ENCODE peak calls at places on chromosome 16, in nine cellular contexts. One of them, this sample, is unnamed.

GRCh38 chr16:88329726-88330700 is 52.7 kb upstream of the ZNF469 start:
- DNase-seq in ascending aorta: no peak
- DNase-seq in skeletal muscle cell: no peak
- DNase-seq in uterus: no peak
- DNase-seq in A549: no peak
- DNase-seq in effector memory CD4-positive, alpha-beta T cell: no peak
- DNase-seq in GM23248: no peak
- DNase-seq in Peyer's patch: no peak
- DNase-seq in pancreas: no peak
- DNase-seq in this sample: no peak

GRCh38 chr16:89052191-89052787 is 41.4 kb upstream of the ACSF3 start:
- DNase-seq in ascending aorta: no peak
- DNase-seq in effector memory CD4-positive, alpha-beta T cell: no peak
- DNase-seq in skeletal muscle cell: no peak
- DNase-seq in uterus: no peak
- DNase-seq in Peyer's patch: no peak
- DNase-seq in A549: no peak
- DNase-seq in GM23248: peak
- DNase-seq in pancreas: no peak
- DNase-seq in this sample: no peak

GRCh38 chr16:67240506-67240905 is 6.8 kb downstream of the FHOD1 start:
- DNase-seq in ascending aorta: no peak
- DNase-seq in effector memory CD4-positive, alpha-beta T cell: no peak
- DNase-seq in pancreas: no peak
- DNase-seq in Peyer's patch: no peak
- DNase-seq in A549: no peak
- DNase-seq in uterus: no peak
- DNase-seq in GM23248: peak
- DNase-seq in skeletal muscle cell: no peak
- DNase-seq in this sample: no peak

GRCh38 chr16:48332978-48333377 is 52.2 kb downstream of the SIAH1 start:
- DNase-seq in pancreas: no peak
- DNase-seq in uterus: no peak
- DNase-seq in A549: no peak
- DNase-seq in GM23248: no peak
- DNase-seq in Peyer's patch: no peak
- DNase-seq in effector memory CD4-positive, alpha-beta T cell: no peak
- DNase-seq in skeletal muscle cell: no peak
- DNase-seq in ascending aorta: no peak
- DNase-seq in this sample: no peak

GRCh38 chr16:49594706-49595534 is 221.3 kb downstream of the C16orf78 start:
- DNase-seq in Peyer's patch: no peak
- DNase-seq in A549: no peak
- DNase-seq in uterus: peak
- DNase-seq in GM23248: no peak
- DNase-seq in skeletal muscle cell: no peak
- DNase-seq in pancreas: no peak
- DNase-seq in effector memory CD4-positive, alpha-beta T cell: no peak
- DNase-seq in ascending aorta: peak
- DNase-seq in this sample: no peak

GRCh38 chr16:28879261-28879840 is 1.1 kb downstream of the ATP2A1 start:
- DNase-seq in GM23248: no peak
- DNase-seq in pancreas: no peak
- DNase-seq in Peyer's patch: no peak
- DNase-seq in uterus: no peak
- DNase-seq in A549: no peak
- DNase-seq in skeletal muscle cell: no peak
- DNase-seq in ascending aorta: no peak
- DNase-seq in effector memory CD4-positive, alpha-beta T cell: no peak
- DNase-seq in this sample: peak

GRCh38 chr16:89246903-89247733 is 29.6 kb downstream of the ZNF778 start:
- DNase-seq in A549: peak
- DNase-seq in Peyer's patch: peak
- DNase-seq in ascending aorta: peak
- DNase-seq in effector memory CD4-positive, alpha-beta T cell: peak
- DNase-seq in GM23248: peak
- DNase-seq in skeletal muscle cell: peak
- DNase-seq in uterus: peak
- DNase-seq in pancreas: peak
- DNase-seq in this sample: peak

GRCh38 chr16:4376126-4376819 is 4.6 kb downstream of the VASN start:
- DNase-seq in Peyer's patch: peak
- DNase-seq in A549: no peak
- DNase-seq in effector memory CD4-positive, alpha-beta T cell: no peak
- DNase-seq in uterus: peak
- DNase-seq in pancreas: peak
- DNase-seq in skeletal muscle cell: peak
- DNase-seq in GM23248: peak
- DNase-seq in ascending aorta: peak
- DNase-seq in this sample: no peak

GRCh38 chr16:86707581-86707980 is 129.2 kb downstream of the FOXL1 start:
- DNase-seq in GM23248: no peak
- DNase-seq in Peyer's patch: no peak
- DNase-seq in ascending aorta: no peak
- DNase-seq in effector memory CD4-positive, alpha-beta T cell: no peak
- DNase-seq in skeletal muscle cell: no peak
- DNase-seq in uterus: no peak
- DNase-seq in pancreas: no peak
- DNase-seq in A549: no peak
- DNase-seq in this sample: no peak

GRCh38 chr16:79592150-79592549 is 8.4 kb downstream of the MAF start:
- DNase-seq in pancreas: no peak
- DNase-seq in GM23248: no peak
- DNase-seq in skeletal muscle cell: no peak
- DNase-seq in uterus: no peak
- DNase-seq in Peyer's patch: no peak
- DNase-seq in ascending aorta: no peak
- DNase-seq in A549: no peak
- DNase-seq in effector memory CD4-positive, alpha-beta T cell: no peak
- DNase-seq in this sample: no peak

GRCh38 chr16:79593754-79594153 is 6.8 kb downstream of the MAF start:
- DNase-seq in skeletal muscle cell: no peak
- DNase-seq in GM23248: no peak
- DNase-seq in effector memory CD4-positive, alpha-beta T cell: no peak
- DNase-seq in Peyer's patch: no peak
- DNase-seq in A549: no peak
- DNase-seq in uterus: no peak
- DNase-seq in pancreas: no peak
- DNase-seq in ascending aorta: no peak
- DNase-seq in this sample: no peak

GRCh38 chr16:79587897-79588296 is 12.6 kb downstream of the MAF start:
- DNase-seq in GM23248: no peak
- DNase-seq in uterus: no peak
- DNase-seq in Peyer's patch: no peak
- DNase-seq in effector memory CD4-positive, alpha-beta T cell: no peak
- DNase-seq in skeletal muscle cell: no peak
- DNase-seq in pancreas: no peak
- DNase-seq in A549: no peak
- DNase-seq in ascending aorta: no peak
- DNase-seq in this sample: no peak

GRCh38 chr16:79593074-79593531 is 7.4 kb downstream of the MAF start:
- DNase-seq in pancreas: no peak
- DNase-seq in GM23248: no peak
- DNase-seq in Peyer's patch: peak
- DNase-seq in ascending aorta: no peak
- DNase-seq in effector memory CD4-positive, alpha-beta T cell: no peak
- DNase-seq in skeletal muscle cell: no peak
- DNase-seq in uterus: no peak
- DNase-seq in A549: no peak
- DNase-seq in this sample: no peak

GRCh38 chr16:79589495-79590134 is 10.9 kb downstream of the MAF start:
- DNase-seq in uterus: peak
- DNase-seq in A549: no peak
- DNase-seq in GM23248: no peak
- DNase-seq in pancreas: no peak
- DNase-seq in Peyer's patch: no peak
- DNase-seq in effector memory CD4-positive, alpha-beta T cell: no peak
- DNase-seq in skeletal muscle cell: no peak
- DNase-seq in ascending aorta: no peak
- DNase-seq in this sample: no peak
- H3K4me3 ChIP-seq in uterus: peak
- H3K4me3 ChIP-seq in A549: no peak
- H3K4me3 ChIP-seq in GM23248: no peak
- H3K4me3 ChIP-seq in pancreas: no peak
- H3K4me3 ChIP-seq in Peyer's patch: peak
- H3K4me3 ChIP-seq in effector memory CD4-positive, alpha-beta T cell: peak
- H3K4me3 ChIP-seq in skeletal muscle cell: no peak
- H3K4me3 ChIP-seq in ascending aorta: peak
- H3K4me3 ChIP-seq in this sample: peak

GRCh38 chr16:10938321-10938720 is 3.9 kb downstream of the DEXI start:
- DNase-seq in GM23248: peak
- DNase-seq in effector memory CD4-positive, alpha-beta T cell: no peak
- DNase-seq in skeletal muscle cell: no peak
- DNase-seq in A549: no peak
- DNase-seq in pancreas: no peak
- DNase-seq in uterus: no peak
- DNase-seq in ascending aorta: no peak
- DNase-seq in Peyer's patch: peak
- DNase-seq in this sample: no peak

GRCh38 chr16:10938844-10939648 is 3.2 kb downstream of the DEXI start:
- DNase-seq in effector memory CD4-positive, alpha-beta T cell: no peak
- DNase-seq in skeletal muscle cell: no peak
- DNase-seq in uterus: no peak
- DNase-seq in pancreas: no peak
- DNase-seq in GM23248: no peak
- DNase-seq in ascending aorta: no peak
- DNase-seq in A549: no peak
- DNase-seq in Peyer's patch: peak
- DNase-seq in this sample: no peak

GRCh38 chr16:10935491-10935890 is 6.8 kb downstream of the DEXI start:
- DNase-seq in effector memory CD4-positive, alpha-beta T cell: no peak
- DNase-seq in pancreas: no peak
- DNase-seq in A549: no peak
- DNase-seq in GM23248: no peak
- DNase-seq in ascending aorta: no peak
- DNase-seq in skeletal muscle cell: no peak
- DNase-seq in uterus: no peak
- DNase-seq in Peyer's patch: no peak
- DNase-seq in this sample: no peak

GRCh38 chr16:10936585-10936984 is 5.7 kb downstream of the DEXI start:
- DNase-seq in Peyer's patch: no peak
- DNase-seq in pancreas: no peak
- DNase-seq in A549: no peak
- DNase-seq in GM23248: no peak
- DNase-seq in uterus: no peak
- DNase-seq in skeletal muscle cell: no peak
- DNase-seq in ascending aorta: no peak
- DNase-seq in effector memory CD4-positive, alpha-beta T cell: no peak
- DNase-seq in this sample: no peak

DNA sequence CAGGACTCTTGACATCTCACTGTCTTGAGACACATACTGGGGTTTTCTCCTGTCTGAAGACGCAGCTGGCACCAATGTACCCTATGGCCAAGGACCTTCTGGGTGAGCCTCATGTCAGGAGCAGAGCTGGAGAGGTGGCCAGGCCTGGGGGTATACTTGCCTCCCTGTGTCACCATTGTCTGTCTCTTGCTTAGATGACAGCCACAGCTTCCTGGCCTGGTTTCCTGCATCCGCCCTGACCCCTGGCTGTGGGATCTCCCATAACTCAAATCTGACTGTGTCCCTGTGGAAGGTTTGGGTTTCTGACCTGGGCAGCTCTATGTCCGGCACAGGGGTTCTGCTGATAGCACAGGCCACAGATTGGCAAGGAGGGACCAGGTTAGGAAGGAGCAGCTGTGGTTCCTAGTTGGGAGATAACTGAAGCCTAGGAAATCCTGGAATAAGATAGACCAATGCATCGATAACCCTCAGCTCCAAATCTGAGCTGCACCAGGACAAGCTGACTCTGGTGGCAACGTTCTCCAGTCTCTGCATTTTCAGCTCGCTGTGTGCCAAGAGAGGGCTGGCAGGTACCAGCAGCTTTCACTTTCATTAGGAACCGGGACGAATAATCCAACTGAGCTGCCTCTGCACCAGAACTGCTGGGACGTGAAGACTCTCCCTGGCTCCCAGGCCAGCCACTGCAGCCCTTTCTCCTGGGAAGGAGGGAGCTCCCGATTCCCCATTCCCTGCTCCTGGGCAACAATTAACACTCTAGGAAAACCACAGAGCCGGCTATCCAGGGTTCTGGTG is 5.0 kb downstream of the DEXI start:
- DNase-seq in ascending aorta: no peak
- DNase-seq in GM23248: peak
- DNase-seq in A549: no peak
- DNase-seq in uterus: no peak
- DNase-seq in skeletal muscle cell: no peak
- DNase-seq in pancreas: no peak
- DNase-seq in effector memory CD4-positive, alpha-beta T cell: no peak
- DNase-seq in Peyer's patch: no peak
- DNase-seq in this sample: no peak
- H3K4me3 ChIP-seq in ascending aorta: peak
- H3K4me3 ChIP-seq in GM23248: peak
- H3K4me3 ChIP-seq in A549: no peak
- H3K4me3 ChIP-seq in uterus: no peak
- H3K4me3 ChIP-seq in skeletal muscle cell: no peak
- H3K4me3 ChIP-seq in pancreas: no peak
- H3K4me3 ChIP-seq in effector memory CD4-positive, alpha-beta T cell: peak
- H3K4me3 ChIP-seq in Peyer's patch: peak
- H3K4me3 ChIP-seq in this sample: peak

GRCh38 chr16:46889245-46889941 is 5.2 kb downstream of the GPT2 start:
- DNase-seq in pancreas: no peak
- DNase-seq in skeletal muscle cell: no peak
- DNase-seq in effector memory CD4-positive, alpha-beta T cell: no peak
- DNase-seq in A549: no peak
- DNase-seq in Peyer's patch: no peak
- DNase-seq in ascending aorta: no peak
- DNase-seq in uterus: no peak
- DNase-seq in GM23248: no peak
- DNase-seq in this sample: no peak
- H3K4me3 ChIP-seq in pancreas: no peak
- H3K4me3 ChIP-seq in skeletal muscle cell: no peak
- H3K4me3 ChIP-seq in effector memory CD4-positive, alpha-beta T cell: no peak
- H3K4me3 ChIP-seq in A549: no peak
- H3K4me3 ChIP-seq in Peyer's patch: no peak
- H3K4me3 ChIP-seq in ascending aorta: no peak
- H3K4me3 ChIP-seq in uterus: no peak
- H3K4me3 ChIP-seq in GM23248: no peak
- H3K4me3 ChIP-seq in this sample: no peak

DNA sequence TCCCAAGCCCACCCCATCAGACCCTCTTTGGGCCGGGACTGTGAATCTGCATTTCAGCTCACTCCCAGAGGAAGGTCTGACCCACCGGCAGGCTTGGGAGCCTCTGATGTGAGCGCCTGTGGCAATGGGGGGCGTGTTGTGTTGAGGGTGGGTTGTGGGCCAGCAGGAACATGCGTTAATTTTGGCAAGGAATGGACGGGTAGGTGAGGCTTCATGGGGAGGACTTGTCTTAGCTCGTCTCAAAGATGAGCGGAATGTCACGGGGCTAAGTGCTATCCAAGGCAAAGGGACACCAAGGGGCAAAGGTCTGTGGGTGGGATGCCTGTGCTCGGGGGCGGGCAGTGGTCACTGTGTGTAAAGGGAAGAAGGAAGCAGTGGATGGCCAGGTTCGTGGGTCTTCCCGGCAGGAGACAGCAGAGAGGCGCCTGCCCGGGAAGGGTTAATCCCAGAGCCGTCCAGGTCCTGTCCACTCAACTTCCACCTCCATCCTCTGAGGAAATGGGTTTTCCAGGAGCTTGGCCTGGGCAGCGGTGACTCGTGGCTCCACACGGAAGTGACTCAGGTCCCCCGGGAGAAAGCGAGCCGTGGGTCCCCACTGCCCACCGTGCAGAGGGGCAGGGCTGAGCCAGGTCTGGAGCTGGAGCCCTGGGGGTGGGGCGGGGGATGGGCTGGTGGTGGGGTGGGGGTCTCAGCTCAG is 17.4 kb downstream of the ADGRG1 start:
- DNase-seq in skeletal muscle cell: no peak
- DNase-seq in Peyer's patch: no peak
- DNase-seq in ascending aorta: no peak
- DNase-seq in A549: no peak
- DNase-seq in effector memory CD4-positive, alpha-beta T cell: no peak
- DNase-seq in pancreas: no peak
- DNase-seq in GM23248: peak
- DNase-seq in uterus: peak
- DNase-seq in this sample: no peak
- H3K4me3 ChIP-seq in skeletal muscle cell: no peak
- H3K4me3 ChIP-seq in Peyer's patch: no peak
- H3K4me3 ChIP-seq in ascending aorta: no peak
- H3K4me3 ChIP-seq in A549: no peak
- H3K4me3 ChIP-seq in effector memory CD4-positive, alpha-beta T cell: no peak
- H3K4me3 ChIP-seq in pancreas: no peak
- H3K4me3 ChIP-seq in GM23248: no peak
- H3K4me3 ChIP-seq in uterus: no peak
- H3K4me3 ChIP-seq in this sample: no peak

This sample was measured in CD4-positive, alpha-beta memory T cell.